ENCODE peak calls at places on chromosomes 7 and 10, in six cellular contexts. U is dorsolateral prefrontal cortex; F is astrocyte; J is CD8-positive, alpha-beta T cell; K is CD4-positive, CD25-positive, alpha-beta regulatory T cell; N is H9. X is an unnamed sample. For H3K27me3, the result is how much of the 10 kb centered on the place peaks cover.

GRCh38 chr10:21614000-21614399 is 80.0 kb downstream of the MLLT10 start:
- DNase-seq in U (no peak), F (no peak), J (no peak), K (peak), N (no peak), X (no peak)

GRCh38 chr7:147412782-147413186 is 1177.8 kb upstream of the C7orf33 start:
- DNase-seq in U (no peak), F (peak), J (no peak), K (no peak), N (no peak), X (no peak)

GRCh38 chr10:97140284-97140846 is 45.4 kb downstream of the SLIT1 start:
- DNase-seq in U (no peak), F (no peak), J (no peak), K (no peak), N (no peak), X (no peak)

GRCh38 chr10:31582365-31583052 is 263.5 kb downstream of the ZEB1 start:
- DNase-seq in U (no peak), F (peak), J (no peak), K (no peak), N (no peak), X (no peak)

GRCh38 chr10:121961456-121961855 is 13.6 kb downstream of the NSMCE4A start:
- DNase-seq in U (no peak), F (no peak), J (no peak), K (no peak), N (no peak), X (no peak)

GRCh38 chr10:75475470-75476182 is 44.2 kb downstream of the LRMDA start:
- DNase-seq in U (no peak), F (peak), J (no peak), K (no peak), N (peak), X (no peak)

GRCh38 chr10:91197044-91197651 is 23.3 kb upstream of the PCGF5 start:
- DNase-seq in U (no peak), F (peak), J (no peak), K (no peak), N (no peak), X (no peak)

GRCh38 chr7:38951213-38951612 is 26.5 kb upstream of the POU6F2 start:
- DNase-seq in U (no peak), F (no peak), J (no peak), K (no peak), N (no peak), X (no peak)

GRCh38 chr10:71728218-71728737 is 8.7 kb upstream of the C10orf105 start:
- DNase-seq in U (no peak), F (no peak), J (no peak), K (no peak), N (no peak), X (peak)

GRCh38 chr7:80151274-80151665 is 16.6 kb downstream of the GNAI1 start:
- DNase-seq in U (no peak), F (peak), J (no peak), K (no peak), N (no peak), X (no peak)

GRCh38 chr10:6532321-6532720 is 47.8 kb downstream of the PRKCQ start:
- DNase-seq in U (no peak), F (no peak), J (no peak), K (no peak), N (no peak), X (no peak)

GRCh38 chr10:27611861-27612450 is 107.9 kb downstream of the RAB18 start:
- DNase-seq in U (no peak), F (no peak), J (no peak), K (no peak), N (no peak), X (no peak)

GRCh38 chr7:105244594-105244993 is 144.1 kb downstream of the SRPK2 start:
- DNase-seq in U (no peak), F (no peak), J (no peak), K (no peak), N (no peak), X (no peak)

GRCh38 chr7:64463636-64464375 is 99.1 kb downstream of the ZNF680 start:
- DNase-seq in U (peak), F (peak), J (no peak), K (peak), N (no peak), X (no peak)

GRCh38 chr10:122567056-122567660 is 6.6 kb downstream of the DMBT1 start:
- DNase-seq in U (no peak), F (no peak), J (no peak), K (peak), N (peak), X (peak)

GRCh38 chr7:96084880-96085551 is 236.9 kb downstream of the SLC25A13 start:
- DNase-seq in U (no peak), F (peak), J (no peak), K (no peak), N (no peak), X (no peak)

GRCh38 chr7:81159402-81159801 is 240.6 kb upstream of the SEMA3C start:
- DNase-seq in U (no peak), F (peak), J (no peak), K (no peak), N (no peak), X (no peak)

GRCh38 chr10:57849726-57850357 is 417.9 kb downstream of the IPMK start:
- DNase-seq in U (no peak), F (no peak), J (no peak), K (no peak), N (no peak), X (peak)

GRCh38 chr7:108071551-108071950 is 58.6 kb downstream of the LAMB4 start:
- DNase-seq in U (no peak), F (no peak), J (no peak), K (no peak), N (no peak), X (no peak)

GRCh38 chr10:60573342-60573741 is 183.7 kb upstream of the ANK3 start:
- DNase-seq in U (no peak), F (peak), J (no peak), K (no peak), N (no peak), X (no peak)

GRCh38 chr7:139965942-139966628 is 96.7 kb downstream of the PARP12 start:
- DNase-seq in U (no peak), F (no peak), J (no peak), K (no peak), N (no peak), X (no peak)

GRCh38 chr7:4265056-4265455 is 417.0 kb upstream of the FOXK1 start:
- DNase-seq in U (peak), F (no peak), J (no peak), K (no peak), N (no peak), X (no peak)

GRCh38 chr7:66182920-66183319 is 22.2 kb upstream of the TPST1 start:
- DNase-seq in U (no peak), F (no peak), J (no peak), K (no peak), N (no peak), X (no peak)

GRCh38 chr10:89702121-89702480 is 711 bp downstream of the KIF20B start:
- DNase-seq in U (no peak), F (no peak), J (no peak), K (no peak), N (no peak), X (peak)

GRCh38 chr10:100739516-100740368 is 5.6 kb upstream of the PAX2 start:
- DNase-seq in U (no peak), F (no peak), J (no peak), K (no peak), N (peak), X (no peak)

GRCh38 chr10:132205650-132206376 is 19.1 kb downstream of the DPYSL4 start:
- DNase-seq in U (no peak), F (no peak), J (no peak), K (no peak), N (no peak), X (no peak)

GRCh38 chr7:8434290-8435002 is 1.0 kb downstream of the NXPH1 start:
- DNase-seq in U (no peak), F (no peak), J (no peak), K (no peak), N (peak), X (no peak)

GRCh38 chr7:8433477-8434289 is at the start of gene NXPH1:
- DNase-seq in U (no peak), F (no peak), J (no peak), K (no peak), N (peak), X (no peak)

GRCh38 chr7:8436965-8437364 is 3.6 kb downstream of the NXPH1 start:
- DNase-seq in U (no peak), F (no peak), J (no peak), K (peak), N (peak), X (peak)

GRCh38 chr7:8435597-8436243 is 2.3 kb downstream of the NXPH1 start:
- DNase-seq in U (no peak), F (no peak), J (no peak), K (no peak), N (peak), X (no peak)

DNA sequence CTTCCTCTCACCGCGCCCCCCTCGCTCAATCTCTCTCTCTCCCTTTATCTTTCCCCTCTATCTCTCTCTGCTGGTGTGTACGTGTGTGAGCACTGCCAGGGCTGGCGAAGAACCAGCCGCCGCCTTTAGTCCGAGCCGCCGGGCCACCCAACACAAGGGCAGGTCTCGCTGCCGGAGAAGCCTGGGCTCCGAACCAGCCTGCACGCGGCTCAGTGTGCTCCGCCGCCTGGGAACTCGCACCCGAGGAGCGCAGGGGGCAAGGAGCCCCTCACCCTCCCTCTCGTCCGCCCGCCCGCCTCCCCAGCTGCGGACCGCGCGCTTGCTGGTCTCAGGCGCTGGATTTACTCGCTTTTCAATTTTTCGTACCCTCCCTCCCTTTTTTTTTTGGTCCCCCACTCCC is 1.7 kb downstream of the NXPH1 start:
- DNase-seq in U (no peak), F (no peak), J (no peak), K (no peak), N (peak), X (no peak)
- H3K27me3 ChIP-seq in U (under half), F (half or more), J (under half), K (half or more), N (half or more), X (under half)

GRCh38 chr10:129965418-129965793 is 1.3 kb upstream of the EBF3 start:
- DNase-seq in U (no peak), F (no peak), J (no peak), K (no peak), N (no peak), X (no peak)
- H3K27me3 ChIP-seq in U (half or more), F (half or more), J (half or more), K (under half), N (half or more), X (under half)

GRCh38 chr10:117161386-117162033 is 23.4 kb upstream of the VAX1 start:
- DNase-seq in U (no peak), F (no peak), J (no peak), K (no peak), N (no peak), X (no peak)

GRCh38 chr10:117164878-117165556 is 26.9 kb upstream of the VAX1 start:
- DNase-seq in U (no peak), F (no peak), J (no peak), K (no peak), N (no peak), X (no peak)

GRCh38 chr10:117163954-117164292 is 25.9 kb upstream of the VAX1 start:
- DNase-seq in U (no peak), F (no peak), J (no peak), K (no peak), N (no peak), X (no peak)

GRCh38 chr10:117162093-117163021 is 24.3 kb upstream of the VAX1 start:
- DNase-seq in U (no peak), F (no peak), J (no peak), K (no peak), N (peak), X (no peak)

DNA sequence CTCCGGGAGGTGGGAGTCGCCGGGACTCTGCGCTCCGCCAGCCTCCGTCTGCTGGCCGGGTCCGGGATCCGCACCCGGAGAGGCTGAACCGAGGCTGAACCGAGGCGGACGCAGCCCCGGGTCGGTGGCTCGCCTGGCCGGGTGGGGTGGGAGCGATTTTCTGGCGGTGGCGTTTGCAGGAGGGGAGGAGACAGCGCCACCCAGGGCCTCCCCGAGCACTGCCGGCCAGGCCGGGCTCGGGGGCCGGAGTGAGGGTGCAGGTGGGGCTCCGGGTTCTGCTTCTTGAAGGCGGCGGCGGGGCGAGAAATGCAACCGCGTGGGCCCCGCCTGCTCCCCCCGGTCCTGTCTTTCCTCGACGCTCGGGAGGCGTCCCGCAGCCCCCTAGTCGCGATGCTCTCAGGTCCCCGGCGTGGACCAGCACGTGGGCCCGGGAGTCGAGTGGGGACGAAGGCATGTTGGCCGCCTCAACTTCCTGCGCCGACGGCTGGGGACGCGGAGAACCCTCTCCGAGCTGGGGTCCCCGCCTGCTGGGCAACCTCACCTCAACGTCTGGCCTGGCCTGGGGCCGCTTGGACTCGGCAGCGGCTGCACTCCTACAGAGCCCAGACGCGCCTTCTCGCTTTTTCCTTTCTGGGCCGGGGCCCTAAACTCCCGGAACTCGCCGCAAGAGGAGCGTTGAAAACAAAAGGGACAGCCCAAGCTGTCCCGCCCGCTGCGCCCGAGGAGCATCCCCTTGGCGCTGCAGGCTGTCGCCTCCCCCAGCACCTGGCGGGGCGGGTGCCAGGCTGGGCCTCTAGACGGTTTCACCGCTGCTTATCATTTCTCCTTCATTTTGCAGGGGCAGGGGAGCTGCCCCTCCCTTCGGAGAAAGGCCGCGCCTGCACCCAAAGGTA is 25.2 kb upstream of the VAX1 start:
- DNase-seq in U (no peak), F (no peak), J (no peak), K (no peak), N (peak), X (no peak)
- H3K27me3 ChIP-seq in U (under half), F (half or more), J (half or more), K (under half), N (half or more), X (under half)

GRCh38 chr7:153943428-153944370 is 108.5 kb upstream of the DPP6 start:
- DNase-seq in U (peak), F (no peak), J (no peak), K (no peak), N (no peak), X (no peak)

GRCh38 chr7:153942036-153942435 is 110.2 kb upstream of the DPP6 start:
- DNase-seq in U (no peak), F (no peak), J (no peak), K (no peak), N (no peak), X (no peak)

GRCh38 chr7:153939654-153940053 is 112.5 kb upstream of the DPP6 start:
- DNase-seq in U (no peak), F (no peak), J (no peak), K (no peak), N (no peak), X (no peak)

GRCh38 chr7:153941061-153941460 is 111.1 kb upstream of the DPP6 start:
- DNase-seq in U (no peak), F (no peak), J (no peak), K (no peak), N (no peak), X (no peak)

DNA sequence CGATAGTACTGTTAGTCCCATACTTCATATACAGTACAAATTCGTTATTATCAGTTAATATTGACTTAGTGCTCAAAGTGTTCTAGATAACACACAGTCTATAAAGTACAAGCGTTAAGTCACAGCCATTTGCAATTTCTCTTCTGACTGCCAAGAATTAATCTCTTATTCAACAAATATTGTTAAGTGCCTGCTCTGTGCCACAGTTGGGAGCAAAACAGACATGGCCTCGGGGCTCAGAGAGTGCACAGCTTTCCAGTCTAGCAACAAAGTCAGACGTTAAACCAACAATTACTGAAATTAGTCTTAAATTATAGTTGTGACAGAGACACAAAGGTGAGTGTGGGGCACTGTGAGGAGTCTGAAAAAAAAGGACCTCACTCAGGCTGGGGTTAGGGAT is 113.0 kb upstream of the DPP6 start:
- DNase-seq in U (no peak), F (no peak), J (no peak), K (no peak), N (no peak), X (no peak)
- H3K27me3 ChIP-seq in U (under half), F (under half), J (under half), K (under half), N (under half), X (under half)

DNA sequence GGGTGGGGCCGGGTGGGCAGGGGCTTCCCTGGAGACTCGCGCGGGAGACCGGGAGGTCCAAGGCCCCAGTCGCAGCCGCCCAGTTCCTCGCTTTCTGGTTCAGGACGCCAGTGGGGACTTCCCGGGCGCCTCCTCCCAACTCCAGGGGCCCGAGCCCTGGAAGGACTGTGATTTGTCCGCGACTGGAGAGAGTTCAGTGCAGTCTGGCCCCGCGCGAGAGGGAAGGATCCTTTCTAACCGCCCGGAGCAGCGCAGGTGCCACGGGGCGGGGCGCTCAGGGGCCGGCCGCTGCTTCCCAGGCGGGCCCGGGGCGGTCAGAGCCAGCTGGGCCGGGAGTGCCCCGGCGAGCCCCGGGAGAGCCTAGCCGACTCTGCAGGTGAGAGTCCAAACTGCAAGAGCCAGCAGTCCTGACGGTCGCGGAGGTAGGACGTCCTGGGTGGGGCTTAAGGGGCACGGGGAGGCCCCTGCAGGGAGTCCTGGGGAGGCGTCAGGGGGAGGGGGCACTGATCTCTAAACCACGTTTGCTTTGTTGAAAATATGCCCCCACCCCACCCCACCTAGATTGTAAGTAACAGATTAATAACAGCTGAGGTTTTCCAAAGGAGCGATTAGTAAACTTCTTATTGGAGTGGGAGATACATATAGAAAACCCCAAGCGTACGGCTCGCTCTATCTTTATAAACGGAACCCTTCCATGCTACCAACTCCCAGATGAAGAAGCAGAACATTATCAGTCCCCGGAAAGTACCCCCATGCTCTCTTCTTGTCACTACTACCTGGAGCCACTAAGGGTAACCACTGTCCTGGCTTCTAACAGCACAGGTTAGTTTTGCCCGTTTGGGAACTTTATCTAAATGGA is 8.2 kb downstream of the NKX2-3 start:
- DNase-seq in U (no peak), F (no peak), J (no peak), K (no peak), N (peak), X (no peak)
- H3K27me3 ChIP-seq in U (half or more), F (half or more), J (under half), K (under half), N (half or more), X (under half)

DNA sequence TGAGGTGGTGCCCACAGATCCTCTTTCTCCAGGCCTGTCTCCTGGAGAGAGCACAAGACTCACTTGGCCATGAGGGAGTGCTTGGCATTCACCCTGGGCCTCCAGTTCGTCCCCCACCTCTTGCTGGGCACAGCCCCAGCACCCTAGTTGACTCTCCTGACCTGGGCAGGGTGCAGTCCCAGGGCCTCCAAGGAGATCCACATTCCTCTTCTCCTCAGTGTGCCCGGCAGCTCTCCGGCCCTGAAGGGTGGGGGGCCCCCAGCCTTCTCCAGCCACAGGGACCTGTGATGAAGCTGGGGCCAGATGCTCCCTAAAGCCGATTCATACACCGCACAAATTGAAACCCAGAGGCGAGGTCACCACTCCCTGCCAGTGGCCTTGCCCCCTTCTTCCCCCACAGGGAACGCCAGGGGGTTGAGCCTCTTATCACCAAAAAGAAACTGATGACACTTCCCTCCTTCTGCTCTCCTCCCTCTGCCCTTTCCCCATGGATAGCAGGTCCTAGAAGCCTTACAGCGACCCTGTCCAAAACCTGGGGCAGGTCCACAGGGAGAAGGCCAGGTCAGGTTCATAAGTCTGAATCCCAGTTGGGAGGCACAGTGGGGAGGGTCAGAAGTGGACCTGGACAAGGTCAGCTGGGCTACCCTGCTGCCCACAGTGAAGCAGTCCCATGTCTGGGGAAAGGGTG is 3.1 kb downstream of the EN2 start:
- DNase-seq in U (no peak), F (no peak), J (no peak), K (no peak), N (no peak), X (no peak)
- H3K27me3 ChIP-seq in U (half or more), F (half or more), J (half or more), K (under half), N (half or more), X (under half)

DNA sequence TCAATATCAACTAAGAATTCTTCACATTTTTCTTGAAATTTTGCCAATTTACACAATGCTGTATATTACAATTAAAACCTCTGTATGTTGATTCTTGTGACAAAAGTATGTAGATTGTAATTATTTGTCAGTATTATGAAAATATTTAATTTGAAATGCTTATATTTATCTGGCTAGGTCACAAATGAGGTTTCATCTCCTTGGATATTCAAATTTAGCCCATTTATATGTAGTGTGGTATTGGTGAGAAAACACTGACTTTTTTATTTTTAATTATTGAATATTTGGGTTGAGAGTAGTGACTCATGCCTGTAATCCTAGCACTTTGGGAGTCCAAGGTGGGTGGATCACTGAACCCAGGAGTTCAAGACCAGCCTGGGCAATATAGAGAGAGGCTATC is 2.9 kb upstream of the RARRES2 start:
- DNase-seq in U (no peak), F (no peak), J (no peak), K (no peak), N (no peak), X (no peak)
- H3K27me3 ChIP-seq in U (under half), F (under half), J (under half), K (under half), N (under half), X (under half)